ENCODE peak calls at places on chromosomes 7 and 10, in seven cellular contexts. B is IMR-90; I is psoas muscle; N is astrocyte of the spinal cord; R is A549; Q is CD4-positive, alpha-beta T cell; Y is AG09319. V is an unnamed sample.

GRCh38 chr10:68871731-68872342 is 29.3 kb upstream of the DDX50 start:
- DNase-seq in B (peak), I (no peak), N (peak), R (no peak), Q (no peak), Y (peak), V (no peak)

GRCh38 chr10:102837230-102837721 is at the start of gene CYP17A1:
- DNase-seq in B (no peak), I (no peak), N (no peak), R (no peak), Q (no peak), Y (no peak), V (no peak)

GRCh38 chr10:112912441-112912911 is 37.6 kb upstream of the TCF7L2 start:
- DNase-seq in B (peak), I (no peak), N (no peak), R (no peak), Q (no peak), Y (no peak), V (no peak)

GRCh38 chr10:74231375-74231774 is 80.4 kb downstream of the ADK start:
- DNase-seq in B (peak), I (no peak), N (peak), R (no peak), Q (no peak), Y (no peak), V (no peak)

GRCh38 chr7:43390601-43391000 is 192.3 kb upstream of the STK17A start:
- DNase-seq in B (no peak), I (no peak), N (no peak), R (no peak), Q (no peak), Y (no peak), V (no peak)

GRCh38 chr10:114290038-114290437 is 51.0 kb downstream of the VWA2 start:
- DNase-seq in B (no peak), I (peak), N (no peak), R (no peak), Q (no peak), Y (no peak), V (no peak)

GRCh38 chr7:143259765-143260164 is 3.5 kb upstream of the GSTK1 start:
- DNase-seq in B (no peak), I (no peak), N (no peak), R (no peak), Q (no peak), Y (no peak), V (no peak)

GRCh38 chr7:116500071-116500853 is 724 bp downstream of the CAV2 start:
- DNase-seq in B (peak), I (peak), N (peak), R (no peak), Q (no peak), Y (no peak), V (peak)

GRCh38 chr10:103936022-103936421 is 18.0 kb upstream of the STN1 start:
- DNase-seq in B (no peak), I (no peak), N (no peak), R (no peak), Q (no peak), Y (no peak), V (no peak)

GRCh38 chr7:114415054-114415997 is 711 bp downstream of the FOXP2 start:
- DNase-seq in B (no peak), I (no peak), N (peak), R (no peak), Q (no peak), Y (no peak), V (no peak)

GRCh38 chr7:11203224-11203623 is 229.6 kb downstream of the PHF14 start:
- DNase-seq in B (no peak), I (no peak), N (no peak), R (no peak), Q (no peak), Y (no peak), V (no peak)

GRCh38 chr7:11203688-11204087 is 230.0 kb downstream of the PHF14 start:
- DNase-seq in B (no peak), I (peak), N (no peak), R (no peak), Q (no peak), Y (no peak), V (no peak)

GRCh38 chr7:11206131-11206921 is 232.7 kb downstream of the PHF14 start:
- DNase-seq in B (no peak), I (no peak), N (no peak), R (no peak), Q (no peak), Y (no peak), V (no peak)

GRCh38 chr7:11210374-11210773 is 236.7 kb downstream of the PHF14 start:
- DNase-seq in B (no peak), I (no peak), N (no peak), R (no peak), Q (no peak), Y (no peak), V (no peak)

DNA sequence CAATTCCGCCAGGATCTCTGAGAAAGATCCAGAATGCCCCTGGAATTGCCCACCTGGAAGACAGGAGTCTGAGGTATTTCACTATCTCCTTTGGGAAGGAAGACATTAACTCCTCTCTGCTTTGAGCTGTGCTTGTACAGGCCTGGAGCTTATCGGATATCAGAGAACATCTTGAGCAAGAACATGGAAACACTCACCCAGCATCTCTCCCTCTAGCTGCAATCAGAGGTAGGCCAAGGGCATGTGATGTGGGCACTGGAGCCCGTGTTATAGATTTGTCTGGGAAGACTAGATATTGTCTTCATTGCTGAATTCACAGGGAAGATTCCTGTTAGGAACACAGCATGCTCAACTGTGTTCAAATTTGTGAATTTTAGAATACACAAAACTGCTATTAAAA is 233.9 kb downstream of the PHF14 start:
- DNase-seq in B (no peak), I (no peak), N (no peak), R (no peak), Q (no peak), Y (no peak), V (no peak)
- TF ChIP-seq CTCF in B (no peak), I (no peak), N (peak), R (no peak), Q (no peak), Y (no peak), V (no peak)

DNA sequence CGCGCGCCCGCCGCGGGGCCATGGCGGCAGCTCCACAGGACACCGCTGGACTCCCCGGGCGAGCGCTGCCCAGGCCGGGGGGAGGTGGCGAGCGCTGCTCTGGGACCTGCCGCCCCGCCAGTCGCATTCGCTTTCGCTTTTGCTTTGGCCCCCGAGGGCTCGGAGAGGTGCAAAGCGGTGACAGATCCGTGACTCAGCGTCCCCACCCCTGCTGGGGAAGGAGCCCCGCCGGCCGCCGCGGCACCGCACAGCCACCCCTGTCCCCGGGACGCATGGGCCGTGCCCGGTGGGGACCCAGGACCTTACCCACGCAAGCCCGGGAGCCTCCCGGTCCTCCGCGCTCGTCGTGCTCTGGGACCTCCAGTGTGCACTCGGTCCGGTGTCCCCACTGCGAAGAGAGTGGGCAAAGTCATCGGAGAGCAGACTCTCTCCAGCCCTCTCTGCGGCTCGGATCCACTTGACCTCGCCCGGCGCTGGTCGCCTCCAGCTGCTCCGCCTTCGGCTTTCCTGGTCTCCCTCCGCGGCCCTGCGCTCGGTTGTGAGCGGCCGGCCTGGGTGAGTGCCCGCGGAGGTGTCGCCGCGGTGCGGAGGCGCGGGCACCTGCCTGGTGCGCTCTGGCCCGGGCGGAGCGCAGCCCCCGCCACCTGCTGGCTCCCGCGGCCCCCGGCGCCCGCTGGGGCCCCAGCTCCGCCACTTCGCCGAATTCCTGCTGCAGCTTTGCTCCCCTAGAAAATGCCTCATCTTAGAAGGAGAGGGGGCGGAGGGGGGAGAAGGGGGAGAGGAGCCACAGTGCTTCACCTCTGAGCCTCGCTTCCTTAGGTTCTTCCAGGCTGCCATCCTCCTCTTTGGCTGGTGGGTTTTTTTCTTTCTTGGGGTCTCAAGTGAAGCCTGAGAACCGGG is at the start of gene IL15RA:
- DNase-seq in B (peak), I (peak), N (peak), R (peak), Q (peak), Y (peak), V (peak)
- TF ChIP-seq CTCF in B (peak), I (peak), N (no peak), R (peak), Q (no peak), Y (no peak), V (peak)

DNA sequence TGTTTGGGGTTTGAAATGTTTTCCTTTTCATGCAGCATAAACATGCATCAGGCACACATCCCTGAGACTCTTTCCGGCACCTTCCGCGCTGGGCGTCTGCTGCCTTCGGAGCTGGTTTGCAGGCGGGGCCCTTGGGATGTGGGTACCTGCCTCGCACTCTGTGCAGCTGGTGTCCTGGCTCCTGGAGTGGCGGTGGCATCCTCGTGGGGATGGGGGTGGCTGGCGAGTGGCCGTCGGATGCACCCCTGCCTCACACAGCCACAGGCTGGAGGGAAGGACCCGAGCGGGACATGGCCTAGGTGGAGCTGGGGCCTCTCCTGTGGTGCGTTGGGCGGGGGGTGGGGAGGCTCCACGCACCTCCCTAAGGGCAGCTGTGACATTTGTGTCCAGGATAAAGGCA is 68.5 kb upstream of the ADGRA1 start:
- DNase-seq in B (no peak), I (no peak), N (no peak), R (no peak), Q (no peak), Y (no peak), V (no peak)
- TF ChIP-seq CTCF in B (no peak), I (no peak), N (no peak), R (no peak), Q (no peak), Y (no peak), V (no peak)

GRCh38 chr7:101179780-101180755 is at the start of gene NAT16:
- DNase-seq in B (no peak), I (no peak), N (no peak), R (no peak), Q (no peak), Y (no peak), V (no peak)
- TF ChIP-seq CTCF in B (no peak), I (no peak), N (no peak), R (no peak), Q (no peak), Y (no peak), V (no peak)

DNA sequence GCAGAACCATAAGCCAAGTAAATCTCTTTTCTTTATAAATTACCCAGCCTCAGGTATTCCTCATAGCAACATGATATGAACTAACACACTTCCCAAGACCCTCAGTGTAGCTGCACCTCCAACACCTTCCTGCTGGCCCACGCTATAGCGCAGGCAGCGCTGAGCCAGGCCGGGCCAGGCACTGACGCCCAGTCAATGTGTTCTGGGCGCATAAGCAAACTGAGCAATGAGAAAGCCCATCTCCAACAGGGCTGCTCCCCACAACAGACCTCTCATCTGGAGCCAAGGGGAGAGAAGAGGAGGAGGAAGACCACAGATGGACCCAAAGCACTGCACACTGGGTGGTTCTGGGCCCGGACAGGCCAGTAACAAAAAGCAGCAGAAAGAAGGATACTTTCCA is 40.8 kb downstream of the FAM53B start:
- DNase-seq in B (no peak), I (peak), N (no peak), R (no peak), Q (no peak), Y (no peak), V (no peak)
- TF ChIP-seq CTCF in B (no peak), I (no peak), N (no peak), R (no peak), Q (no peak), Y (no peak), V (no peak)

GRCh38 chr10:125039354-125039769 is 97.4 kb downstream of the ZRANB1 start:
- DNase-seq in B (no peak), I (no peak), N (no peak), R (no peak), Q (no peak), Y (no peak), V (no peak)

GRCh38 chr10:125037145-125037544 is 95.2 kb downstream of the ZRANB1 start:
- DNase-seq in B (peak), I (peak), N (peak), R (peak), Q (no peak), Y (no peak), V (no peak)

GRCh38 chr10:125035588-125036298 is 93.8 kb downstream of the ZRANB1 start:
- DNase-seq in B (no peak), I (no peak), N (no peak), R (no peak), Q (no peak), Y (no peak), V (no peak)

GRCh38 chr10:125041856-125042506 is 100.1 kb downstream of the ZRANB1 start:
- DNase-seq in B (no peak), I (no peak), N (no peak), R (no peak), Q (no peak), Y (no peak), V (no peak)

DNA sequence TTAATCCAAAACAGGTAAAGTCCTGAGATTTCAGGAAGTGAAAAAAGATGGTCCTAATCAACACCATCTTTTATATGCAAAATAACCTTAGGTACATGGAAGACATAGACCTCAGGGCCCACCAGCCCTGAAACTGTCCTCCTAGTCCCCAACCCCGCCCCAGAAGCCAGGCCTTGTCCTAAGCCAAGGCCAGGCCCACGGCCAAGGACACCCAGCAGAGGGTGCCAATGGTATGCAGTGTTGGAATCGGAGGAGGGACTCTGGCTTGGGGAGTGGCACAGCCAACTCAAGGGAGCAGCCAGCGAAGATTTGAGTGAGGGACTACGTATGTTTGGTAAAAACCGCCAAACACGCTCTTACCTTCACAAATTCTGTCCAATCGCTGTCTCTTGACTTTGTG is 96.7 kb downstream of the ZRANB1 start:
- DNase-seq in B (no peak), I (peak), N (no peak), R (peak), Q (no peak), Y (no peak), V (no peak)
- TF ChIP-seq CTCF in B (peak), I (peak), N (peak), R (no peak), Q (no peak), Y (no peak), V (no peak)

GRCh38 chr10:92844746-92845145 is 3.6 kb upstream of the EXOC6 start:
- DNase-seq in B (peak), I (no peak), N (no peak), R (no peak), Q (no peak), Y (no peak), V (no peak)
- TF ChIP-seq CTCF in B (no peak), I (no peak), N (no peak), R (no peak), Q (no peak), Y (no peak), V (no peak)

DNA sequence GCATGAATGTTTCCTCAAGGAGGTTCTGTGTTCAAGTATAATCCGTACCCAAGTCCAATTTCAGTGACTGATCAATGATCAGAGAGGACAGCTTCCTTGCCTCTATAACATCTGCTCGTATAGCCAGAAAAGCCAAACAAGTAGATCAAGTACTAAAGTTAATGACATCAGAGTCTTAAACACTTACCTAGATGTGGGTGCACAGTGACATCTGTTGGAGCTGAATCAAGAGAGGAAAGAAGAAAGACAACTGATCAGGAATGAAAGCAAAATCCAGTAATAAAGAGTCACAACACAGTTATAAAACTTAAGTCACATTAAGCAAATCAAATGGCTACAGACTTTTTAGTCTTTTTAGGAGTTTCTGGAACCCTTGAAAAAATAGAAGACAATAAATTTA is 236.5 kb downstream of the RELN start:
- DNase-seq in B (peak), I (no peak), N (no peak), R (no peak), Q (no peak), Y (no peak), V (no peak)
- TF ChIP-seq CTCF in B (peak), I (no peak), N (peak), R (peak), Q (no peak), Y (no peak), V (no peak)

GRCh38 chr7:76358053-76358477 is 726 bp downstream of the YWHAG start:
- DNase-seq in B (peak), I (peak), N (peak), R (no peak), Q (no peak), Y (no peak), V (peak)
- TF ChIP-seq CTCF in B (no peak), I (no peak), N (no peak), R (no peak), Q (no peak), Y (no peak), V (no peak)

V was measured in GM20000.